ENCODE peak calls at places on chromosomes 16 and 17, in five cellular contexts. O is K562, K is HepG2, U is GM12878, B is SK-N-SH. L is an unnamed sample.

GRCh38 chr17:77420476-77420803 is 279.7 kb downstream of the SEC14L1 start:
- DNase-seq in O (no peak), K (no peak), U (no peak), B (peak), L (no peak)

GRCh38 chr17:41382396-41382795 is 290 bp upstream of the KRT34 start:
- DNase-seq in O (no peak), U (no peak), B (no peak), K (no peak), L (no peak)

GRCh38 chr17:59607817-59608403 is 11.8 kb upstream of the CLTC start:
- DNase-seq in K (peak), O (no peak), U (no peak), B (peak), L (no peak)

GRCh38 chr16:58493756-58494431 is 6.0 kb upstream of the NDRG4 start:
- DNase-seq in K (no peak), B (no peak), O (no peak), U (no peak), L (no peak)

GRCh38 chr17:71975331-71975801 is 145.5 kb upstream of the SOX9 start:
- DNase-seq in O (no peak), U (no peak), B (no peak), K (no peak), L (peak)

GRCh38 chr16:3745751-3746355 is 28.5 kb upstream of the TRAP1 start:
- DNase-seq in K (no peak), U (no peak), O (no peak), B (no peak), L (no peak)

GRCh38 chr16:75621170-75621477 is 2.0 kb downstream of the ADAT1 start:
- DNase-seq in B (peak), K (peak), O (peak), U (no peak), L (no peak)

GRCh38 chr16:53664724-53665345 is 38.8 kb downstream of the RPGRIP1L start:
- DNase-seq in B (no peak), O (no peak), K (no peak), U (peak), L (no peak)

GRCh38 chr16:79482011-79482410 is 118.5 kb downstream of the MAF start:
- DNase-seq in K (no peak), U (no peak), B (no peak), O (no peak), L (no peak)

GRCh38 chr16:68155425-68155824 is 70.3 kb downstream of the NFATC3 start:
- DNase-seq in O (no peak), K (peak), B (no peak), U (no peak), L (no peak)

GRCh38 chr16:75319513-75320401 is 68.3 kb upstream of the BCAR1 start:
- DNase-seq in U (peak), B (no peak), O (no peak), K (no peak), L (no peak)

GRCh38 chr16:4755687-4756086 is 11.3 kb downstream of the ZNF500 start:
- DNase-seq in K (no peak), B (no peak), O (no peak), U (no peak), L (no peak)

GRCh38 chr17:68095205-68095811 is 59.8 kb downstream of the KPNA2 start:
- DNase-seq in U (no peak), K (no peak), O (no peak), B (no peak), L (no peak)

GRCh38 chr17:50325906-50326305 is 20.0 kb upstream of the XYLT2 start:
- DNase-seq in O (no peak), K (no peak), B (no peak), U (no peak), L (no peak)

GRCh38 chr17:83192161-83192788 is 112.9 kb downstream of the METRNL start:
- DNase-seq in K (no peak), O (no peak), U (no peak), B (no peak), L (peak)

DNA sequence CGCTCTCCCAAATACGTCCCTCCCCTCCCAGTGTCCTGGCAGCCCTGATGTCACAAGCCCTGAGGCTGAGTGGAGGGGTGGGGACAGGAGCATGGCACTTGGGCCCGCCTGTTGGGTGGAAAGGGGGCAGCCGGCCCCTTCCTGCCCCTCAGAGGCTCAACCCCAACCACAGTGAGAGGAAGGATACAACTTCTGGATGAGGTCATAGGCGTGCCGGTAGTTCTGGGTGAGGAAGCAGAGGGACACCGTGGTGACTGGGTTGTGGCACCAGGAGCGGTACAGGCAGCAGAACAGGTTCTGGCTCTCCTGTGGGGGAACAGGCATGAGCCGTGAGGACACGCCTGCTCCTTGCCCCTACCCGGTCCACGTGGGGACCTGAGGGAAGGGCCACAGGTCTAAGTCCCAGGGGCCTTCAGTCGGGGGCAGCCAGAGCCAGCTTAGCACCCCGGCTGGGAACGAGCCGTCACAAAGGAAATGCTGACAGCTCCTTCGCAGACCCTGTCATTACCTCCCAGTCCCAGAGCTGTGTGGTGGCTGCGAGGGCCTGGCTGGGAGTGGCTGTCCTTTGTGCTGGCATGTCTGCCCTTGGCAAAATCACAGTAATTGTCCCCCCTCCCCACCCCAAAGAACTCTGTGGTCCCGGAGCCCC is 11.2 kb upstream of the MTSS2 start:
- DNase-seq in U (no peak), O (no peak), B (no peak), K (no peak), L (peak)
- TF ChIP-seq JUND in U (no peak), O (no peak), B (no peak), K (no peak), L (no peak)

GRCh38 chr17:15657868-15658775 is 26.0 kb downstream of the TRIM16 start:
- DNase-seq in B (no peak), O (no peak), K (no peak), U (no peak), L (no peak)
- TF ChIP-seq JUND in B (no peak), O (no peak), K (no peak), U (no peak), L (no peak)

GRCh38 chr16:86576591-86577313 is 1.6 kb upstream of the FOXL1 start:
- DNase-seq in B (no peak), U (no peak), O (no peak), K (no peak), L (no peak)
- TF ChIP-seq JUND in B (no peak), U (no peak), O (no peak), K (no peak), L (no peak)

GRCh38 chr17:28916302-28916934 is 13.5 kb upstream of the DHRS13 start:
- DNase-seq in U (no peak), O (no peak), K (peak), B (peak), L (peak)
- TF ChIP-seq JUND in U (no peak), O (no peak), K (no peak), B (no peak), L (no peak)

GRCh38 chr17:73729101-73729500 is 84.9 kb upstream of the SDK2 start:
- DNase-seq in K (no peak), U (no peak), B (no peak), O (no peak), L (no peak)

GRCh38 chr17:73725794-73726193 is 81.5 kb upstream of the SDK2 start:
- DNase-seq in U (no peak), K (no peak), B (no peak), O (no peak), L (no peak)

GRCh38 chr17:73731733-73732132 is 87.5 kb upstream of the SDK2 start:
- DNase-seq in U (no peak), O (no peak), K (no peak), B (no peak), L (no peak)

GRCh38 chr17:73724341-73724740 is 80.1 kb upstream of the SDK2 start:
- DNase-seq in B (no peak), U (no peak), O (no peak), K (no peak), L (no peak)

GRCh38 chr17:73727941-73728340 is 83.7 kb upstream of the SDK2 start:
- DNase-seq in U (no peak), O (no peak), K (no peak), B (no peak), L (no peak)
- TF ChIP-seq JUND in U (no peak), O (no peak), K (no peak), B (no peak), L (no peak)

DNA sequence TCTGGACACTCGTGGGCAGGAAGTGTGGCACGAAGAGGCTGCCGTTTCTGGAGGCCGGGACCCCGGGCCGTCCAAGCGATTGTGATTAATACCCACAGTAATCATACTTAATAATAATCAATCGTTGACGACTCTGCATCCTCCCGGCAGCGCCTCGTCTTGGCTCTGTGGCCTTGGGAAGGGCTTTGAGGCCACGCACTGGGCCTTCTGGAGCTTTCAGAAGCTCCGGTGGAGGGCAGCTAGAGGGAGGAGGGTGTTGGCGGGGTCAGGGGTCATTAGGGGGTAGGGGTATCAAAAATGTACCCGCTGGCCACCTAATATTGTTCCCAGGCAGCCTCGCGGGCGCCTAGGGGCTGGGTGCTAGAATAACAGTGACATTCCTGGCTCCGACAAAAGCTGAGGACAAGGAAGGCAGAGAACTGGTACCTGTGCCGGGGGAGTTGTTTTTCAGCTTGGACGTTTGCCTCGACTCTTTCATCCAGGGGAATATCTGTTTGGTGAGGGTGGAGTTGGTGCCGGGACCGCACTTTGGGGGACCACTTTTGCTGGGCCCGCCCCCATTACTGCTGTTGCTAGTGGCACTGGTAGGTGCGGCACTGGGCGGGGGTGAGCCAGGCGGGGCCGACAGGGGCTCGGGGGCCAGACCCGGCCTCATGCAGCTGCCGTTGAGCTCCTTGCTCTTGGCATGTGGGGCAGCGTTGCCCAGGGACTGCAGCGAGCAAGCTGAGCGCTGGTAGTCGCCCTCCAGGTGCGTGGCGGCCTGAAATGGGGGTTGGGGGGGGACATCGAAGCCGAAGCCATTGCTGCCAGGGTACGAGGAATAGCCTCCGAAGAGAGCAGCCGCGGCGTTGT is 6.9 kb upstream of the HOXB2 start:
- DNase-seq in B (no peak), K (no peak), U (no peak), O (no peak), L (no peak)
- TF ChIP-seq JUND in B (no peak), K (no peak), U (no peak), O (no peak), L (no peak)

GRCh38 chr17:78486228-78486802 is 90.9 kb downstream of the DNAH17 start:
- DNase-seq in K (no peak), B (no peak), U (no peak), O (no peak), L (no peak)
- TF ChIP-seq JUND in K (no peak), B (no peak), U (no peak), O (no peak), L (no peak)

DNA sequence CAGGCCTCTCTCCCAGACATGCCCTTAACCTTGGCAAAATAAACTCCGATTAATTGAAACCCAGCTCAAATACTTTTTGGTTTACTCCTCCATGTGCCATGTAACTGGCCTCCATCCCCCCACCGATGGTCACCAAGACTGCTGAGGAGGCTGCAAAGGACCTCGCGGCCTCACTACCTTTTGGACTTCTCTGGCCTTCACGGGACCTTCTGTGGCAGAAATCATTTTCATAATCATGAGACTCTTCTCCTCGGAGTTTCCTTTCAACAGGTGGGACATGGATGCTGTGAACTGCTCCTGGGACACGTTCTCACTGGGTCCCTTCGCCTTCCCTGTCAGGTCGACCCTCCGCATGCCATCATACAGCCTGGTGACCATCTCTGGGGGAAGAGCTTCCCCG is 9.0 kb downstream of the MEAK7 start:
- DNase-seq in O (no peak), K (no peak), U (no peak), B (no peak), L (no peak)
- TF ChIP-seq JUND in O (no peak), K (no peak), U (no peak), B (no peak), L (no peak)